ENCODE peak calls at places on chromosomes 16 and 17, in seven cellular contexts. One of them, this sample, is unnamed.

GRCh38 chr16:8866884-8867482 is 1.8 kb downstream of the CARHSP1 start:
- ATAC-seq in naive thymus-derived CD4-positive, alpha-beta T cell: no peak
- ATAC-seq in T-helper 17 cell: no peak
- ATAC-seq in CD4-positive, CD25-positive, alpha-beta regulatory T cell: no peak
- ATAC-seq in left lung: peak
- ATAC-seq in activated CD8-positive, alpha-beta memory T cell treated with anti-CD3 and anti-CD28 coated beads, Interleukin-2, amount 10 ng/mL, durations not matched to agents 7 days and 5 days: no peak
- ATAC-seq in T-cell: no peak
- ATAC-seq in this sample: no peak

GRCh38 chr17:948284-948852 is 31.2 kb downstream of the NXN start:
- ATAC-seq in naive thymus-derived CD4-positive, alpha-beta T cell: no peak
- ATAC-seq in T-helper 17 cell: no peak
- ATAC-seq in CD4-positive, CD25-positive, alpha-beta regulatory T cell: no peak
- ATAC-seq in left lung: no peak
- ATAC-seq in activated CD8-positive, alpha-beta memory T cell treated with anti-CD3 and anti-CD28 coated beads, Interleukin-2, amount 10 ng/mL, durations not matched to agents 7 days and 5 days: no peak
- ATAC-seq in T-cell: no peak
- ATAC-seq in this sample: no peak

GRCh38 chr17:1641065-1641403 is 4.5 kb downstream of the SCARF1 start:
- ATAC-seq in naive thymus-derived CD4-positive, alpha-beta T cell: no peak
- ATAC-seq in T-helper 17 cell: no peak
- ATAC-seq in CD4-positive, CD25-positive, alpha-beta regulatory T cell: no peak
- ATAC-seq in left lung: no peak
- ATAC-seq in activated CD8-positive, alpha-beta memory T cell treated with anti-CD3 and anti-CD28 coated beads, Interleukin-2, amount 10 ng/mL, durations not matched to agents 7 days and 5 days: no peak
- ATAC-seq in T-cell: no peak
- ATAC-seq in this sample: no peak

GRCh38 chr17:7022791-7023571 is at the start of gene BCL6B:
- ATAC-seq in naive thymus-derived CD4-positive, alpha-beta T cell: no peak
- ATAC-seq in T-helper 17 cell: no peak
- ATAC-seq in CD4-positive, CD25-positive, alpha-beta regulatory T cell: no peak
- ATAC-seq in left lung: no peak
- ATAC-seq in activated CD8-positive, alpha-beta memory T cell treated with anti-CD3 and anti-CD28 coated beads, Interleukin-2, amount 10 ng/mL, durations not matched to agents 7 days and 5 days: no peak
- ATAC-seq in T-cell: no peak
- ATAC-seq in this sample: no peak

GRCh38 chr16:10153993-10154788 is 28.0 kb downstream of the GRIN2A start:
- ATAC-seq in naive thymus-derived CD4-positive, alpha-beta T cell: no peak
- ATAC-seq in T-helper 17 cell: no peak
- ATAC-seq in CD4-positive, CD25-positive, alpha-beta regulatory T cell: no peak
- ATAC-seq in left lung: no peak
- ATAC-seq in activated CD8-positive, alpha-beta memory T cell treated with anti-CD3 and anti-CD28 coated beads, Interleukin-2, amount 10 ng/mL, durations not matched to agents 7 days and 5 days: no peak
- ATAC-seq in T-cell: no peak
- ATAC-seq in this sample: no peak

GRCh38 chr16:75462804-75463203 is 1.7 kb downstream of the TMEM170A start:
- ATAC-seq in naive thymus-derived CD4-positive, alpha-beta T cell: peak
- ATAC-seq in T-helper 17 cell: peak
- ATAC-seq in CD4-positive, CD25-positive, alpha-beta regulatory T cell: peak
- ATAC-seq in left lung: no peak
- ATAC-seq in activated CD8-positive, alpha-beta memory T cell treated with anti-CD3 and anti-CD28 coated beads, Interleukin-2, amount 10 ng/mL, durations not matched to agents 7 days and 5 days: peak
- ATAC-seq in T-cell: no peak
- ATAC-seq in this sample: no peak

GRCh38 chr16:22786284-22786683 is 27.7 kb upstream of the HS3ST2 start:
- ATAC-seq in naive thymus-derived CD4-positive, alpha-beta T cell: no peak
- ATAC-seq in T-helper 17 cell: no peak
- ATAC-seq in CD4-positive, CD25-positive, alpha-beta regulatory T cell: no peak
- ATAC-seq in left lung: no peak
- ATAC-seq in activated CD8-positive, alpha-beta memory T cell treated with anti-CD3 and anti-CD28 coated beads, Interleukin-2, amount 10 ng/mL, durations not matched to agents 7 days and 5 days: no peak
- ATAC-seq in T-cell: no peak
- ATAC-seq in this sample: no peak

GRCh38 chr17:41420134-41420533 is 4.3 kb downstream of the KRT37 start:
- ATAC-seq in naive thymus-derived CD4-positive, alpha-beta T cell: no peak
- ATAC-seq in T-helper 17 cell: no peak
- ATAC-seq in CD4-positive, CD25-positive, alpha-beta regulatory T cell: no peak
- ATAC-seq in left lung: no peak
- ATAC-seq in activated CD8-positive, alpha-beta memory T cell treated with anti-CD3 and anti-CD28 coated beads, Interleukin-2, amount 10 ng/mL, durations not matched to agents 7 days and 5 days: no peak
- ATAC-seq in T-cell: no peak
- ATAC-seq in this sample: no peak

GRCh38 chr16:87926246-87927194 is 9.8 kb downstream of the CA5A start:
- ATAC-seq in naive thymus-derived CD4-positive, alpha-beta T cell: peak
- ATAC-seq in T-helper 17 cell: peak
- ATAC-seq in CD4-positive, CD25-positive, alpha-beta regulatory T cell: peak
- ATAC-seq in left lung: peak
- ATAC-seq in activated CD8-positive, alpha-beta memory T cell treated with anti-CD3 and anti-CD28 coated beads, Interleukin-2, amount 10 ng/mL, durations not matched to agents 7 days and 5 days: no peak
- ATAC-seq in T-cell: no peak
- ATAC-seq in this sample: peak

GRCh38 chr17:16215965-16216316 is 607 bp upstream of the NCOR1 start:
- ATAC-seq in naive thymus-derived CD4-positive, alpha-beta T cell: no peak
- ATAC-seq in T-helper 17 cell: no peak
- ATAC-seq in CD4-positive, CD25-positive, alpha-beta regulatory T cell: no peak
- ATAC-seq in left lung: peak
- ATAC-seq in activated CD8-positive, alpha-beta memory T cell treated with anti-CD3 and anti-CD28 coated beads, Interleukin-2, amount 10 ng/mL, durations not matched to agents 7 days and 5 days: no peak
- ATAC-seq in T-cell: no peak
- ATAC-seq in this sample: peak

GRCh38 chr16:62225675-62226074 is 189.4 kb upstream of the CDH8 start:
- ATAC-seq in naive thymus-derived CD4-positive, alpha-beta T cell: peak
- ATAC-seq in T-helper 17 cell: peak
- ATAC-seq in CD4-positive, CD25-positive, alpha-beta regulatory T cell: no peak
- ATAC-seq in left lung: peak
- ATAC-seq in activated CD8-positive, alpha-beta memory T cell treated with anti-CD3 and anti-CD28 coated beads, Interleukin-2, amount 10 ng/mL, durations not matched to agents 7 days and 5 days: no peak
- ATAC-seq in T-cell: no peak
- ATAC-seq in this sample: no peak

GRCh38 chr17:81869221-81870154 is 1.6 kb downstream of the ARHGDIA start:
- ATAC-seq in naive thymus-derived CD4-positive, alpha-beta T cell: no peak
- ATAC-seq in T-helper 17 cell: no peak
- ATAC-seq in CD4-positive, CD25-positive, alpha-beta regulatory T cell: no peak
- ATAC-seq in left lung: peak
- ATAC-seq in activated CD8-positive, alpha-beta memory T cell treated with anti-CD3 and anti-CD28 coated beads, Interleukin-2, amount 10 ng/mL, durations not matched to agents 7 days and 5 days: no peak
- ATAC-seq in T-cell: no peak
- ATAC-seq in this sample: peak

GRCh38 chr17:46000292-46000691 is 1.2 kb downstream of the STH start:
- ATAC-seq in naive thymus-derived CD4-positive, alpha-beta T cell: no peak
- ATAC-seq in T-helper 17 cell: no peak
- ATAC-seq in CD4-positive, CD25-positive, alpha-beta regulatory T cell: no peak
- ATAC-seq in left lung: no peak
- ATAC-seq in activated CD8-positive, alpha-beta memory T cell treated with anti-CD3 and anti-CD28 coated beads, Interleukin-2, amount 10 ng/mL, durations not matched to agents 7 days and 5 days: no peak
- ATAC-seq in T-cell: no peak
- ATAC-seq in this sample: no peak

GRCh38 chr17:74592087-74592990 is at the start of gene CD300LD:
- ATAC-seq in naive thymus-derived CD4-positive, alpha-beta T cell: peak
- ATAC-seq in T-helper 17 cell: no peak
- ATAC-seq in CD4-positive, CD25-positive, alpha-beta regulatory T cell: no peak
- ATAC-seq in left lung: no peak
- ATAC-seq in activated CD8-positive, alpha-beta memory T cell treated with anti-CD3 and anti-CD28 coated beads, Interleukin-2, amount 10 ng/mL, durations not matched to agents 7 days and 5 days: no peak
- ATAC-seq in T-cell: no peak
- ATAC-seq in this sample: peak

GRCh38 chr17:7873051-7873450 is 15.2 kb downstream of the CYB5D1 start:
- ATAC-seq in naive thymus-derived CD4-positive, alpha-beta T cell: no peak
- ATAC-seq in T-helper 17 cell: no peak
- ATAC-seq in CD4-positive, CD25-positive, alpha-beta regulatory T cell: no peak
- ATAC-seq in left lung: peak
- ATAC-seq in activated CD8-positive, alpha-beta memory T cell treated with anti-CD3 and anti-CD28 coated beads, Interleukin-2, amount 10 ng/mL, durations not matched to agents 7 days and 5 days: no peak
- ATAC-seq in T-cell: no peak
- ATAC-seq in this sample: no peak

GRCh38 chr17:13002761-13003453 is 14.9 kb downstream of the ELAC2 start:
- ATAC-seq in naive thymus-derived CD4-positive, alpha-beta T cell: peak
- ATAC-seq in T-helper 17 cell: peak
- ATAC-seq in CD4-positive, CD25-positive, alpha-beta regulatory T cell: no peak
- ATAC-seq in left lung: peak
- ATAC-seq in activated CD8-positive, alpha-beta memory T cell treated with anti-CD3 and anti-CD28 coated beads, Interleukin-2, amount 10 ng/mL, durations not matched to agents 7 days and 5 days: no peak
- ATAC-seq in T-cell: peak
- ATAC-seq in this sample: peak

GRCh38 chr17:5773942-5774341 is 189.6 kb upstream of the NLRP1 start:
- ATAC-seq in naive thymus-derived CD4-positive, alpha-beta T cell: no peak
- ATAC-seq in T-helper 17 cell: no peak
- ATAC-seq in CD4-positive, CD25-positive, alpha-beta regulatory T cell: no peak
- ATAC-seq in left lung: no peak
- ATAC-seq in activated CD8-positive, alpha-beta memory T cell treated with anti-CD3 and anti-CD28 coated beads, Interleukin-2, amount 10 ng/mL, durations not matched to agents 7 days and 5 days: no peak
- ATAC-seq in T-cell: no peak
- ATAC-seq in this sample: no peak

GRCh38 chr17:44781553-44782348 is 23.0 kb downstream of the ADAM11 start:
- ATAC-seq in naive thymus-derived CD4-positive, alpha-beta T cell: no peak
- ATAC-seq in T-helper 17 cell: no peak
- ATAC-seq in CD4-positive, CD25-positive, alpha-beta regulatory T cell: no peak
- ATAC-seq in left lung: no peak
- ATAC-seq in activated CD8-positive, alpha-beta memory T cell treated with anti-CD3 and anti-CD28 coated beads, Interleukin-2, amount 10 ng/mL, durations not matched to agents 7 days and 5 days: no peak
- ATAC-seq in T-cell: no peak
- ATAC-seq in this sample: no peak

GRCh38 chr16:20610192-20610891 is 34.2 kb upstream of the ACSM2B start:
- ATAC-seq in naive thymus-derived CD4-positive, alpha-beta T cell: no peak
- ATAC-seq in T-helper 17 cell: no peak
- ATAC-seq in CD4-positive, CD25-positive, alpha-beta regulatory T cell: no peak
- ATAC-seq in left lung: peak
- ATAC-seq in activated CD8-positive, alpha-beta memory T cell treated with anti-CD3 and anti-CD28 coated beads, Interleukin-2, amount 10 ng/mL, durations not matched to agents 7 days and 5 days: no peak
- ATAC-seq in T-cell: no peak
- ATAC-seq in this sample: no peak

GRCh38 chr16:69443809-69444611 is 19.6 kb downstream of the CYB5B start:
- ATAC-seq in naive thymus-derived CD4-positive, alpha-beta T cell: peak
- ATAC-seq in T-helper 17 cell: peak
- ATAC-seq in CD4-positive, CD25-positive, alpha-beta regulatory T cell: peak
- ATAC-seq in left lung: peak
- ATAC-seq in activated CD8-positive, alpha-beta memory T cell treated with anti-CD3 and anti-CD28 coated beads, Interleukin-2, amount 10 ng/mL, durations not matched to agents 7 days and 5 days: peak
- ATAC-seq in T-cell: peak
- ATAC-seq in this sample: no peak

GRCh38 chr16:2981177-2981898 is 1.1 kb upstream of the PKMYT1 start:
- ATAC-seq in naive thymus-derived CD4-positive, alpha-beta T cell: no peak
- ATAC-seq in T-helper 17 cell: no peak
- ATAC-seq in CD4-positive, CD25-positive, alpha-beta regulatory T cell: no peak
- ATAC-seq in left lung: no peak
- ATAC-seq in activated CD8-positive, alpha-beta memory T cell treated with anti-CD3 and anti-CD28 coated beads, Interleukin-2, amount 10 ng/mL, durations not matched to agents 7 days and 5 days: no peak
- ATAC-seq in T-cell: no peak
- ATAC-seq in this sample: no peak

GRCh38 chr17:28370035-28370743 is at the start of gene VTN:
- ATAC-seq in naive thymus-derived CD4-positive, alpha-beta T cell: no peak
- ATAC-seq in T-helper 17 cell: no peak
- ATAC-seq in CD4-positive, CD25-positive, alpha-beta regulatory T cell: no peak
- ATAC-seq in left lung: peak
- ATAC-seq in activated CD8-positive, alpha-beta memory T cell treated with anti-CD3 and anti-CD28 coated beads, Interleukin-2, amount 10 ng/mL, durations not matched to agents 7 days and 5 days: no peak
- ATAC-seq in T-cell: no peak
- ATAC-seq in this sample: no peak